ENCODE peak calls at places on chromosomes 11 and 22, in eight cellular contexts. J, Y, R, U, V, N, P and T are unnamed samples.

GRCh38 chr22:43263645-43264514 is 76.9 kb upstream of the TTLL12 start:
- DNase-seq in J (no peak), Y (peak), R (peak), U (peak), V (peak), N (peak), P (peak), T (no peak)

GRCh38 chr22:19579113-19579811 is 55.1 kb upstream of the CLDN5 start:
- DNase-seq in J (no peak), Y (peak), R (no peak), U (peak), V (no peak), N (no peak), P (no peak), T (no peak)

GRCh38 chr11:113124578-113124977 is 163.4 kb downstream of the NCAM1 start:
- DNase-seq in J (no peak), Y (no peak), R (no peak), U (no peak), V (no peak), N (no peak), P (no peak), T (no peak)

GRCh38 chr11:1815311-1815710 is 19.5 kb upstream of the SYT8 start:
- DNase-seq in J (no peak), Y (no peak), R (no peak), U (no peak), V (no peak), N (no peak), P (no peak), T (no peak)

GRCh38 chr11:13010737-13011342 is 1.7 kb downstream of the RASSF10 start:
- DNase-seq in J (peak), Y (no peak), R (peak), U (no peak), V (no peak), N (no peak), P (no peak), T (no peak)

GRCh38 chr11:68542617-68543016 is 82.1 kb downstream of the PPP6R3 start:
- DNase-seq in J (no peak), Y (peak), R (no peak), U (peak), V (no peak), N (no peak), P (no peak), T (no peak)

GRCh38 chr11:495537-495931 is 11.5 kb downstream of the RNH1 start:
- DNase-seq in J (no peak), Y (no peak), R (no peak), U (no peak), V (no peak), N (no peak), P (no peak), T (no peak)

GRCh38 chr11:70532066-70532440 is 133.7 kb downstream of the CTTN start:
- DNase-seq in J (no peak), Y (no peak), R (no peak), U (no peak), V (no peak), N (no peak), P (no peak), T (no peak)

GRCh38 chr11:13956988-13957387 is 5.5 kb upstream of the SPON1 start:
- DNase-seq in J (no peak), Y (no peak), R (no peak), U (no peak), V (no peak), N (no peak), P (no peak), T (no peak)

GRCh38 chr22:43114958-43115357 is 4.4 kb downstream of the BIK start:
- DNase-seq in J (peak), Y (no peak), R (peak), U (no peak), V (no peak), N (no peak), P (no peak), T (no peak)

GRCh38 chr11:19433791-19434190 is 193.0 kb upstream of the E2F8 start:
- DNase-seq in J (no peak), Y (no peak), R (no peak), U (no peak), V (no peak), N (no peak), P (no peak), T (no peak)

GRCh38 chr22:18023509-18024275 is 669 bp downstream of the MICAL3 start:
- DNase-seq in J (peak), Y (peak), R (peak), U (peak), V (no peak), N (no peak), P (no peak), T (peak)

GRCh38 chr22:44673406-44673805 is 28.6 kb upstream of the PRR5 start:
- DNase-seq in J (no peak), Y (no peak), R (no peak), U (no peak), V (no peak), N (no peak), P (no peak), T (no peak)

GRCh38 chr11:132307309-132308020 is 937.0 kb downstream of the NTM start:
- DNase-seq in J (no peak), Y (no peak), R (no peak), U (no peak), V (no peak), N (no peak), P (no peak), T (no peak)

GRCh38 chr22:34702279-34702678 is 363.7 kb upstream of the ISX start:
- DNase-seq in J (no peak), Y (no peak), R (no peak), U (no peak), V (no peak), N (no peak), P (no peak), T (no peak)

GRCh38 chr11:9774591-9775392 is 110.9 kb downstream of the SWAP70 start:
- DNase-seq in J (no peak), Y (peak), R (no peak), U (no peak), V (no peak), N (no peak), P (no peak), T (peak)

GRCh38 chr22:23237201-23237798 is 57.0 kb downstream of the BCR start:
- DNase-seq in J (peak), Y (no peak), R (peak), U (peak), V (no peak), N (no peak), P (no peak), T (no peak)

GRCh38 chr11:65655570-65656332 is 7.0 kb downstream of the RELA start:
- DNase-seq in J (no peak), Y (no peak), R (peak), U (no peak), V (no peak), N (no peak), P (no peak), T (no peak)

GRCh38 chr11:5932671-5933070 is 9.4 kb upstream of the OR56A3 start:
- DNase-seq in J (no peak), Y (no peak), R (no peak), U (no peak), V (no peak), N (no peak), P (no peak), T (no peak)

GRCh38 chr11:4156571-4156970 is 62.0 kb downstream of the RRM1 start:
- DNase-seq in J (no peak), Y (no peak), R (no peak), U (no peak), V (no peak), N (no peak), P (no peak), T (no peak)

GRCh38 chr11:76756341-76756771 is 26.8 kb upstream of the TSKU start:
- DNase-seq in J (no peak), Y (no peak), R (no peak), U (no peak), V (no peak), N (no peak), P (no peak), T (no peak)

GRCh38 chr22:50621491-50621880 is 6.5 kb downstream of the ARSA start:
- DNase-seq in J (no peak), Y (no peak), R (no peak), U (no peak), V (peak), N (no peak), P (peak), T (no peak)

GRCh38 chr11:64893194-64894069 is 15.0 kb upstream of the EHD1 start:
- DNase-seq in J (no peak), Y (no peak), R (peak), U (no peak), V (no peak), N (no peak), P (no peak), T (peak)

GRCh38 chr22:26354707-26355106 is 74.4 kb upstream of the ASPHD2 start:
- DNase-seq in J (no peak), Y (no peak), R (no peak), U (no peak), V (no peak), N (no peak), P (no peak), T (no peak)

GRCh38 chr11:75386912-75387311 is 12.4 kb upstream of the RPS3 start:
- DNase-seq in J (no peak), Y (no peak), R (no peak), U (no peak), V (no peak), N (no peak), P (no peak), T (no peak)

GRCh38 chr11:102316505-102316904 is 779 bp upstream of the BIRC3 start:
- DNase-seq in J (no peak), Y (no peak), R (no peak), U (no peak), V (no peak), N (no peak), P (no peak), T (no peak)

GRCh38 chr11:36452231-36452630 is 57.8 kb downstream of the TRAF6 start:
- DNase-seq in J (no peak), Y (no peak), R (no peak), U (peak), V (no peak), N (no peak), P (no peak), T (no peak)

GRCh38 chr11:122692444-122692843 is 36.9 kb downstream of the UBASH3B start:
- DNase-seq in J (no peak), Y (no peak), R (no peak), U (no peak), V (no peak), N (no peak), P (no peak), T (no peak)

GRCh38 chr22:46845281-46846153 is 83.1 kb downstream of the TBC1D22A start:
- DNase-seq in J (no peak), Y (no peak), R (no peak), U (no peak), V (no peak), N (no peak), P (no peak), T (no peak)

GRCh38 chr11:206002-206384 is 1.2 kb downstream of the BET1L start:
- DNase-seq in J (no peak), Y (no peak), R (peak), U (peak), V (no peak), N (no peak), P (no peak), T (peak)

GRCh38 chr11:5736396-5736795 is at the start of gene OR56B1:
- DNase-seq in J (no peak), Y (peak), R (no peak), U (peak), V (no peak), N (no peak), P (no peak), T (no peak)